ENCODE peak calls at places on chromosomes 5 and 9, in seven cellular contexts. One of them, this sample, is unnamed.

GRCh38 chr9:95009459-95009858 is 283.0 kb downstream of the AOPEP start:
- DNase-seq in thoracic aorta: no peak
- DNase-seq in left lung: no peak
- DNase-seq in AG10803: no peak
- DNase-seq in cardiac fibroblast: no peak
- DNase-seq in lower leg skin: no peak
- DNase-seq in heart right ventricle: no peak
- DNase-seq in this sample: no peak

GRCh38 chr5:132256086-132256782 is 1.3 kb upstream of the PDLIM4 start:
- DNase-seq in thoracic aorta: no peak
- DNase-seq in left lung: no peak
- DNase-seq in AG10803: no peak
- DNase-seq in cardiac fibroblast: no peak
- DNase-seq in lower leg skin: no peak
- DNase-seq in heart right ventricle: no peak
- DNase-seq in this sample: no peak

GRCh38 chr9:20391208-20391607 is 231.1 kb downstream of the MLLT3 start:
- DNase-seq in thoracic aorta: no peak
- DNase-seq in left lung: no peak
- DNase-seq in AG10803: no peak
- DNase-seq in cardiac fibroblast: no peak
- DNase-seq in lower leg skin: no peak
- DNase-seq in heart right ventricle: no peak
- DNase-seq in this sample: no peak

GRCh38 chr5:177499842-177500241 is 2.4 kb upstream of the PDLIM7 start:
- DNase-seq in thoracic aorta: no peak
- DNase-seq in left lung: no peak
- DNase-seq in AG10803: no peak
- DNase-seq in cardiac fibroblast: no peak
- DNase-seq in lower leg skin: no peak
- DNase-seq in heart right ventricle: no peak
- DNase-seq in this sample: no peak

GRCh38 chr5:6510132-6510531 is 61.5 kb downstream of the UBE2QL1 start:
- DNase-seq in thoracic aorta: no peak
- DNase-seq in left lung: no peak
- DNase-seq in AG10803: no peak
- DNase-seq in cardiac fibroblast: peak; percentile 7
- DNase-seq in lower leg skin: no peak
- DNase-seq in heart right ventricle: no peak
- DNase-seq in this sample: no peak

GRCh38 chr5:151708126-151708525 is 21.4 kb upstream of the SPARC start:
- DNase-seq in thoracic aorta: no peak
- DNase-seq in left lung: no peak
- DNase-seq in AG10803: peak; percentile 30
- DNase-seq in cardiac fibroblast: peak; percentile 24
- DNase-seq in lower leg skin: no peak
- DNase-seq in heart right ventricle: no peak
- DNase-seq in this sample: peak; percentile 9

GRCh38 chr9:122348791-122349190 is 22.0 kb upstream of the PTGS1 start:
- DNase-seq in thoracic aorta: no peak
- DNase-seq in left lung: no peak
- DNase-seq in AG10803: no peak
- DNase-seq in cardiac fibroblast: no peak
- DNase-seq in lower leg skin: no peak
- DNase-seq in heart right ventricle: no peak
- DNase-seq in this sample: no peak

GRCh38 chr5:80069918-80070318 is 34.8 kb downstream of the THBS4 start:
- DNase-seq in thoracic aorta: no peak
- DNase-seq in left lung: no peak
- DNase-seq in AG10803: peak; percentile 48
- DNase-seq in cardiac fibroblast: no peak
- DNase-seq in lower leg skin: no peak
- DNase-seq in heart right ventricle: peak; percentile 34
- DNase-seq in this sample: no peak

GRCh38 chr5:64340293-64340692 is 165.5 kb upstream of the RGS7BP start:
- DNase-seq in thoracic aorta: no peak
- DNase-seq in left lung: no peak
- DNase-seq in AG10803: no peak
- DNase-seq in cardiac fibroblast: no peak
- DNase-seq in lower leg skin: no peak
- DNase-seq in heart right ventricle: no peak
- DNase-seq in this sample: no peak

GRCh38 chr9:115672477-115673316 is 480.9 kb upstream of the PAPPA start:
- DNase-seq in thoracic aorta: no peak
- DNase-seq in left lung: no peak
- DNase-seq in AG10803: peak; percentile 99
- DNase-seq in cardiac fibroblast: peak; percentile 99
- DNase-seq in lower leg skin: no peak
- DNase-seq in heart right ventricle: no peak
- DNase-seq in this sample: peak; percentile 46

GRCh38 chr5:26009742-26010141 is 1028.6 kb downstream of the CDH9 start:
- DNase-seq in thoracic aorta: no peak
- DNase-seq in left lung: no peak
- DNase-seq in AG10803: no peak
- DNase-seq in cardiac fibroblast: no peak
- DNase-seq in lower leg skin: no peak
- DNase-seq in heart right ventricle: no peak
- DNase-seq in this sample: no peak

GRCh38 chr9:88184986-88185385 is 46.7 kb upstream of the SPATA31C2 start:
- DNase-seq in thoracic aorta: no peak
- DNase-seq in left lung: no peak
- DNase-seq in AG10803: no peak
- DNase-seq in cardiac fibroblast: no peak
- DNase-seq in lower leg skin: no peak
- DNase-seq in heart right ventricle: no peak
- DNase-seq in this sample: no peak

GRCh38 chr5:1323803-1324173 is 21.1 kb downstream of the CLPTM1L start:
- DNase-seq in thoracic aorta: no peak
- DNase-seq in left lung: peak; percentile 48
- DNase-seq in AG10803: no peak
- DNase-seq in cardiac fibroblast: no peak
- DNase-seq in lower leg skin: no peak
- DNase-seq in heart right ventricle: no peak
- DNase-seq in this sample: no peak

GRCh38 chr5:33433303-33434255 is 7.2 kb upstream of the TARS1 start:
- DNase-seq in thoracic aorta: no peak
- DNase-seq in left lung: no peak
- DNase-seq in AG10803: peak; percentile 73
- DNase-seq in cardiac fibroblast: peak; percentile 27
- DNase-seq in lower leg skin: no peak
- DNase-seq in heart right ventricle: no peak
- DNase-seq in this sample: no peak

GRCh38 chr5:105688227-105688807 is 1982.4 kb downstream of the EFNA5 start:
- DNase-seq in thoracic aorta: no peak
- DNase-seq in left lung: no peak
- DNase-seq in AG10803: no peak
- DNase-seq in cardiac fibroblast: no peak
- DNase-seq in lower leg skin: no peak
- DNase-seq in heart right ventricle: no peak
- DNase-seq in this sample: no peak

GRCh38 chr9:5493597-5494511 is 16.5 kb upstream of the PDCD1LG2 start:
- DNase-seq in thoracic aorta: no peak
- DNase-seq in left lung: no peak
- DNase-seq in AG10803: peak; percentile 73
- DNase-seq in cardiac fibroblast: peak; percentile 95
- DNase-seq in lower leg skin: peak; percentile 47
- DNase-seq in heart right ventricle: no peak
- DNase-seq in this sample: no peak

DNA sequence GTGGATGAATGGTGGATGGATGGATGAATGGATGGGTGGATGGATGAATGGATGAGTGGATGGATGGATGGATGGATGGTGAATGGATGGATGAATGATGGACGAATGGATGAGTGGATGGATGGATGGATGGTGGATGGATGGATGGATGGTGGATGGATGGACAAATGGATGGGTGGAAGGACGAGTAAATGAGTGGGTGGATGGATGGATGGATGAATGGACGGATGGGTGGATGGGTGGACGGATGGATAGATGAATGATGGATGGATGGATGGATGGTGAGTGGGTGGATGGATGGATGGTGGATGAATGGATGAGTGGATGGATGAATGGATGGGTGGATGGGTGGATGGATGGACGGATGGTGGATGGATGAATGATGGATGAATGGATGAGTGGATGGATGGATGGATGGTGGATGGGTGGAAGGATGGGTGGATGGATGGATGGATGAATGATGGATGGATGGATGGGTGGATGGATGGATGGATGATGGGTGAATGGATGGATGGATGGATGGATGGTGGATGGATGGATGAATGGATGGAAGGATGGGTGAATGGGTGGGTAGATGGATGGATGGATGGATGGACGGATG is 58.6 kb downstream of the VAV2 start:
- DNase-seq in thoracic aorta: no peak
- DNase-seq in left lung: no peak
- DNase-seq in AG10803: no peak
- DNase-seq in cardiac fibroblast: no peak
- DNase-seq in lower leg skin: no peak
- DNase-seq in heart right ventricle: no peak
- DNase-seq in this sample: no peak
- TF ChIP-seq CTCF in thoracic aorta: no peak
- TF ChIP-seq CTCF in left lung: no peak
- TF ChIP-seq CTCF in AG10803: no peak
- TF ChIP-seq CTCF in cardiac fibroblast: no peak
- TF ChIP-seq CTCF in lower leg skin: no peak
- TF ChIP-seq CTCF in heart right ventricle: no peak
- TF ChIP-seq CTCF in this sample: no peak

GRCh38 chr5:126600631-126601511 is at the start of gene PHAX:
- DNase-seq in thoracic aorta: no peak
- DNase-seq in left lung: peak; percentile 96
- DNase-seq in AG10803: peak; percentile 77
- DNase-seq in cardiac fibroblast: peak; percentile 76
- DNase-seq in lower leg skin: peak; percentile 58
- DNase-seq in heart right ventricle: peak; percentile 85
- DNase-seq in this sample: peak; percentile 59
- TF ChIP-seq CTCF in thoracic aorta: peak; percentile 68
- TF ChIP-seq CTCF in left lung: peak; percentile 48
- TF ChIP-seq CTCF in AG10803: peak; percentile 56
- TF ChIP-seq CTCF in cardiac fibroblast: peak; percentile 60
- TF ChIP-seq CTCF in lower leg skin: no peak
- TF ChIP-seq CTCF in heart right ventricle: peak; percentile 67
- TF ChIP-seq CTCF in this sample: no peak

DNA sequence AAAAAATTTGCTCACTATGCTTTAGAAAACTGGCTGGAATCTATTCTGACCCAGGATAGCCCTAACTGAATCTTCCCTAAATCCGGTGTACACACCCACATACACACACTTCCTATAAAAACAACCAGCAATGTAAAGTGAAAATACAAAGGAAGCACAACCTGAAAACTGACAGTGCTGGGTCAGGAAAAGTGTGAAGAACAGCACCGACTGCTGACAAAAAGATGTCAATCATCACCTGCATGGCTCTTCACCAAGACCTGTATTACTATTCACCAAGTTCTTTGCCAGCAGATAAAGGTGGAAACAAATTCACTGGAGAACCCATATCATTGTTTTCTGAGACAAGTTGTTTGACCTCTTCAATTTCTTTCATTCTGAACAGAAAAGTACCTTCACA is 293.8 kb upstream of the GRAMD2B start:
- DNase-seq in thoracic aorta: no peak
- DNase-seq in left lung: no peak
- DNase-seq in AG10803: no peak
- DNase-seq in cardiac fibroblast: no peak
- DNase-seq in lower leg skin: no peak
- DNase-seq in heart right ventricle: no peak
- DNase-seq in this sample: no peak
- TF ChIP-seq CTCF in thoracic aorta: no peak
- TF ChIP-seq CTCF in left lung: no peak
- TF ChIP-seq CTCF in AG10803: no peak
- TF ChIP-seq CTCF in cardiac fibroblast: no peak
- TF ChIP-seq CTCF in lower leg skin: no peak
- TF ChIP-seq CTCF in heart right ventricle: no peak
- TF ChIP-seq CTCF in this sample: no peak

GRCh38 chr9:130847306-130848217 is 12.5 kb downstream of the ABL1 start:
- DNase-seq in thoracic aorta: peak; percentile 59
- DNase-seq in left lung: no peak
- DNase-seq in AG10803: peak; percentile 100
- DNase-seq in cardiac fibroblast: peak; percentile 100
- DNase-seq in lower leg skin: peak; percentile 90
- DNase-seq in heart right ventricle: peak; percentile 39
- DNase-seq in this sample: no peak
- TF ChIP-seq CTCF in thoracic aorta: no peak
- TF ChIP-seq CTCF in left lung: no peak
- TF ChIP-seq CTCF in AG10803: peak; percentile 58
- TF ChIP-seq CTCF in cardiac fibroblast: peak; percentile 36
- TF ChIP-seq CTCF in lower leg skin: no peak
- TF ChIP-seq CTCF in heart right ventricle: no peak
- TF ChIP-seq CTCF in this sample: no peak

GRCh38 chr5:167217097-167217743 is 1074.2 kb upstream of the WWC1 start:
- DNase-seq in thoracic aorta: no peak
- DNase-seq in left lung: no peak
- DNase-seq in AG10803: no peak
- DNase-seq in cardiac fibroblast: no peak
- DNase-seq in lower leg skin: no peak
- DNase-seq in heart right ventricle: no peak
- DNase-seq in this sample: no peak
- TF ChIP-seq CTCF in thoracic aorta: no peak
- TF ChIP-seq CTCF in left lung: no peak
- TF ChIP-seq CTCF in AG10803: no peak
- TF ChIP-seq CTCF in cardiac fibroblast: no peak
- TF ChIP-seq CTCF in lower leg skin: no peak
- TF ChIP-seq CTCF in heart right ventricle: no peak
- TF ChIP-seq CTCF in this sample: no peak

GRCh38 chr9:109600142-109600541 is 102.0 kb upstream of the PTPN3 start:
- DNase-seq in thoracic aorta: no peak
- DNase-seq in left lung: no peak
- DNase-seq in AG10803: peak; percentile 78
- DNase-seq in cardiac fibroblast: peak; percentile 56
- DNase-seq in lower leg skin: no peak
- DNase-seq in heart right ventricle: no peak
- DNase-seq in this sample: no peak
- TF ChIP-seq CTCF in thoracic aorta: no peak
- TF ChIP-seq CTCF in left lung: no peak
- TF ChIP-seq CTCF in AG10803: no peak
- TF ChIP-seq CTCF in cardiac fibroblast: no peak
- TF ChIP-seq CTCF in lower leg skin: no peak
- TF ChIP-seq CTCF in heart right ventricle: no peak
- TF ChIP-seq CTCF in this sample: no peak